ENCODE peak calls at places on chromosome 5, in four cellular contexts. C is HEK293T, V is M059J, S is C1 segment of cervical spinal cord. U is an unnamed sample.

GRCh38 chr5:45189481-45189880 is 380.7 kb downstream of the MRPS30 start:
- DNase-seq in C (no peak), V (no peak), S (no peak), U (no peak)

GRCh38 chr5:115601709-115602584 is at the start of gene TICAM2:
- DNase-seq in C (no peak), V (peak), S (peak), U (peak)

GRCh38 chr5:90898330-90899013 is 339.9 kb downstream of the ADGRV1 start:
- DNase-seq in C (no peak), V (peak), S (no peak), U (peak)

GRCh38 chr5:5421149-5421960 is 1.1 kb upstream of the ICE1 start:
- DNase-seq in C (no peak), V (no peak), S (no peak), U (no peak)

GRCh38 chr5:19690978-19691377 is 297.0 kb downstream of the CDH18 start:
- DNase-seq in C (no peak), V (no peak), S (no peak), U (no peak)

GRCh38 chr5:143536364-143536763 is 132.9 kb upstream of the NR3C1 start:
- DNase-seq in C (no peak), V (peak), S (no peak), U (peak)

GRCh38 chr5:31640024-31640423 is 1.1 kb downstream of the PDZD2 start:
- DNase-seq in C (no peak), V (no peak), S (no peak), U (no peak)

GRCh38 chr5:5886812-5887486 is 464.5 kb downstream of the ICE1 start:
- DNase-seq in C (peak), V (no peak), S (no peak), U (peak)

GRCh38 chr5:113255579-113256210 is 179.1 kb downstream of the TSSK1B start:
- DNase-seq in C (no peak), V (no peak), S (no peak), U (no peak)

GRCh38 chr5:173840111-173840983 is 47.8 kb upstream of the CPEB4 start:
- DNase-seq in C (no peak), V (no peak), S (no peak), U (no peak)

GRCh38 chr5:10710513-10711128 is 50.4 kb downstream of the DAP start:
- DNase-seq in C (no peak), V (no peak), S (no peak), U (no peak)

GRCh38 chr5:148268556-148268955 is at the start of gene SPINK13:
- DNase-seq in C (no peak), V (peak), S (no peak), U (peak)

GRCh38 chr5:41252036-41252435 is 38.7 kb upstream of the C6 start:
- DNase-seq in C (no peak), V (peak), S (no peak), U (no peak)

GRCh38 chr5:175520321-175520720 is 42.0 kb downstream of the SFXN1 start:
- DNase-seq in C (no peak), V (no peak), S (no peak), U (no peak)

GRCh38 chr5:72816297-72817075 is at the start of gene TNPO1:
- DNase-seq in C (peak), V (peak), S (peak), U (peak)

GRCh38 chr5:40688127-40688756 is 8.5 kb downstream of the PTGER4 start:
- DNase-seq in C (peak), V (peak), S (peak), U (peak)

GRCh38 chr5:56012281-56012963 is 17.7 kb upstream of the IL6ST start:
- DNase-seq in C (no peak), V (peak), S (no peak), U (peak)

GRCh38 chr5:73280386-73280785 is 107.4 kb downstream of the TMEM174 start:
- DNase-seq in C (no peak), V (no peak), S (no peak), U (no peak)

GRCh38 chr5:760363-761205 is 23.9 kb downstream of the ZDHHC11B start:
- DNase-seq in C (no peak), V (no peak), S (no peak), U (no peak)

GRCh38 chr5:170662966-170663365 is 120.6 kb upstream of the GABRP start:
- DNase-seq in C (no peak), V (no peak), S (no peak), U (no peak)

GRCh38 chr5:51604324-51604723 is 221.1 kb downstream of the ISL1 start:
- DNase-seq in C (no peak), V (no peak), S (no peak), U (no peak)

GRCh38 chr5:133610489-133611356 is 1.6 kb downstream of the FSTL4 start:
- DNase-seq in C (peak), V (peak), S (peak), U (peak)

GRCh38 chr5:134468921-134469400 is 56.5 kb upstream of the JADE2 start:
- DNase-seq in C (no peak), V (peak), S (no peak), U (no peak)

GRCh38 chr5:57037355-57037754 is 85.4 kb upstream of the MIER3 start:
- DNase-seq in C (peak), V (peak), S (no peak), U (no peak)

GRCh38 chr5:149550608-149551226 is 522 bp downstream of the CSNK1A1 start:
- DNase-seq in C (no peak), V (peak), S (peak), U (no peak)

GRCh38 chr5:86640998-86641397 is 23.3 kb downstream of the COX7C start:
- DNase-seq in C (no peak), V (no peak), S (no peak), U (no peak)

GRCh38 chr5:37722236-37723146 is 117.3 kb downstream of the GDNF start:
- DNase-seq in C (no peak), V (peak), S (no peak), U (peak)

GRCh38 chr5:31664566-31664965 is 25.6 kb downstream of the PDZD2 start:
- DNase-seq in C (no peak), V (peak), S (no peak), U (peak)

GRCh38 chr5:171893290-171893890 is 107.8 kb downstream of the SMIM23 start:
- DNase-seq in C (no peak), V (peak), S (no peak), U (peak)

GRCh38 chr5:141951341-141951781 is 6.6 kb downstream of the PCDH12 start:
- DNase-seq in C (peak), V (no peak), S (no peak), U (no peak)

GRCh38 chr5:1181451-1182359 is 19.7 kb upstream of the SLC6A19 start:
- DNase-seq in C (no peak), V (no peak), S (no peak), U (no peak)